ENCODE peak calls at places on chromosomes 4 and X, in six cellular contexts. One of them, this sample, is unnamed.
A peak's percentile ranks its signal among the peaks of the same experiment; 100 is the strongest.

GRCh38 chr4:83561381-83561780 is 25.5 kb downstream of the GPAT3 start:
- DNase-seq in cardiac muscle cell: peak; percentile 64
- DNase-seq in stomach: peak; percentile 38
- DNase-seq in PC-3: peak; percentile 75
- DNase-seq in uterus: no peak
- DNase-seq in endothelial cell of umbilical vein: peak; percentile 28
- DNase-seq in this sample: peak; percentile 33

GRCh38 chr4:92163348-92163747 is 140.4 kb upstream of the GRID2 start:
- DNase-seq in cardiac muscle cell: peak; percentile 6
- DNase-seq in stomach: no peak
- DNase-seq in PC-3: peak; percentile 42
- DNase-seq in uterus: no peak
- DNase-seq in endothelial cell of umbilical vein: peak; percentile 27
- DNase-seq in this sample: no peak

GRCh38 chrX:47807548-47807947 is 29.2 kb upstream of the ZNF81 start:
- DNase-seq in cardiac muscle cell: no peak
- DNase-seq in stomach: no peak
- DNase-seq in PC-3: no peak
- DNase-seq in uterus: no peak
- DNase-seq in endothelial cell of umbilical vein: no peak
- DNase-seq in this sample: no peak

GRCh38 chr4:156949373-156949814 is 22.2 kb downstream of the PDGFC start:
- DNase-seq in cardiac muscle cell: peak; percentile 79
- DNase-seq in stomach: no peak
- DNase-seq in PC-3: peak; percentile 88
- DNase-seq in uterus: no peak
- DNase-seq in endothelial cell of umbilical vein: peak; percentile 94
- DNase-seq in this sample: no peak

GRCh38 chr4:180164799-180165198 is 2078.4 kb upstream of the TENM3 start:
- DNase-seq in cardiac muscle cell: no peak
- DNase-seq in stomach: no peak
- DNase-seq in PC-3: peak; percentile 27
- DNase-seq in uterus: no peak
- DNase-seq in endothelial cell of umbilical vein: no peak
- DNase-seq in this sample: no peak

GRCh38 chrX:10007604-10008003 is 40.4 kb downstream of the CLDN34 start:
- DNase-seq in cardiac muscle cell: peak; percentile 45
- DNase-seq in stomach: no peak
- DNase-seq in PC-3: no peak
- DNase-seq in uterus: no peak
- DNase-seq in endothelial cell of umbilical vein: no peak
- DNase-seq in this sample: no peak

GRCh38 chr4:89067407-89067806 is 10.4 kb upstream of the FAM13A start:
- DNase-seq in cardiac muscle cell: no peak
- DNase-seq in stomach: no peak
- DNase-seq in PC-3: no peak
- DNase-seq in uterus: no peak
- DNase-seq in endothelial cell of umbilical vein: no peak
- DNase-seq in this sample: no peak

GRCh38 chr4:40482985-40483647 is 146.5 kb downstream of the RBM47 start:
- DNase-seq in cardiac muscle cell: no peak
- DNase-seq in stomach: no peak
- DNase-seq in PC-3: no peak
- DNase-seq in uterus: no peak
- DNase-seq in endothelial cell of umbilical vein: no peak
- DNase-seq in this sample: no peak

GRCh38 chrX:151393514-151393913 is 3.5 kb upstream of the VMA21 start:
- DNase-seq in cardiac muscle cell: no peak
- DNase-seq in stomach: no peak
- DNase-seq in PC-3: no peak
- DNase-seq in uterus: no peak
- DNase-seq in endothelial cell of umbilical vein: no peak
- DNase-seq in this sample: no peak

GRCh38 chr4:80006935-80007744 is 65.9 kb downstream of the ANTXR2 start:
- DNase-seq in cardiac muscle cell: peak; percentile 81
- DNase-seq in stomach: no peak
- DNase-seq in PC-3: no peak
- DNase-seq in uterus: no peak
- DNase-seq in endothelial cell of umbilical vein: peak; percentile 67
- DNase-seq in this sample: no peak

GRCh38 chr4:12459126-12459525 is 1025.0 kb downstream of the RAB28 start:
- DNase-seq in cardiac muscle cell: no peak
- DNase-seq in stomach: no peak
- DNase-seq in PC-3: no peak
- DNase-seq in uterus: no peak
- DNase-seq in endothelial cell of umbilical vein: no peak
- DNase-seq in this sample: no peak

GRCh38 chr4:89221175-89221867 is 86.3 kb downstream of the GPRIN3 start:
- DNase-seq in cardiac muscle cell: peak; percentile 39
- DNase-seq in stomach: no peak
- DNase-seq in PC-3: no peak
- DNase-seq in uterus: no peak
- DNase-seq in endothelial cell of umbilical vein: no peak
- DNase-seq in this sample: no peak

GRCh38 chr4:6256141-6256540 is 13.5 kb upstream of the WFS1 start:
- DNase-seq in cardiac muscle cell: no peak
- DNase-seq in stomach: no peak
- DNase-seq in PC-3: no peak
- DNase-seq in uterus: no peak
- DNase-seq in endothelial cell of umbilical vein: no peak
- DNase-seq in this sample: no peak

GRCh38 chrX:153492543-153492942 is 2.2 kb upstream of the BGN start:
- DNase-seq in cardiac muscle cell: no peak
- DNase-seq in stomach: no peak
- DNase-seq in PC-3: no peak
- DNase-seq in uterus: no peak
- DNase-seq in endothelial cell of umbilical vein: no peak
- DNase-seq in this sample: no peak

GRCh38 chrX:153493085-153493484 is 1.7 kb upstream of the BGN start:
- DNase-seq in cardiac muscle cell: no peak
- DNase-seq in stomach: no peak
- DNase-seq in PC-3: no peak
- DNase-seq in uterus: no peak
- DNase-seq in endothelial cell of umbilical vein: no peak
- DNase-seq in this sample: no peak

GRCh38 chrX:153494541-153495361 is at the start of gene BGN:
- DNase-seq in cardiac muscle cell: peak; percentile 82
- DNase-seq in stomach: no peak
- DNase-seq in PC-3: no peak
- DNase-seq in uterus: peak; percentile 63
- DNase-seq in endothelial cell of umbilical vein: peak; percentile 81
- DNase-seq in this sample: peak; percentile 83

GRCh38 chrX:153495362-153495751 is 577 bp downstream of the BGN start:
- DNase-seq in cardiac muscle cell: peak; percentile 62
- DNase-seq in stomach: no peak
- DNase-seq in PC-3: no peak
- DNase-seq in uterus: peak; percentile 55
- DNase-seq in endothelial cell of umbilical vein: no peak
- DNase-seq in this sample: peak; percentile 58

GRCh38 chrX:153494061-153494460 is 719 bp upstream of the BGN start:
- DNase-seq in cardiac muscle cell: no peak
- DNase-seq in stomach: no peak
- DNase-seq in PC-3: no peak
- DNase-seq in uterus: no peak
- DNase-seq in endothelial cell of umbilical vein: no peak
- DNase-seq in this sample: no peak
- H3K4me1 ChIP-seq in cardiac muscle cell: no peaks in the 10 kb centered on the region
- H3K4me1 ChIP-seq in stomach: no peaks in the 10 kb centered on the region
- H3K4me1 ChIP-seq in PC-3: no peaks in the 10 kb centered on the region
- H3K4me1 ChIP-seq in uterus: no peaks in the 10 kb centered on the region
- H3K4me1 ChIP-seq in endothelial cell of umbilical vein: peaks cover 39% of the 10 kb centered on the region
- H3K4me1 ChIP-seq in this sample: no peaks in the 10 kb centered on the region

GRCh38 chr4:1247811-1248261 is 1.1 kb downstream of the CTBP1 start:
- DNase-seq in cardiac muscle cell: peak; percentile 27
- DNase-seq in stomach: no peak
- DNase-seq in PC-3: no peak
- DNase-seq in uterus: no peak
- DNase-seq in endothelial cell of umbilical vein: no peak
- DNase-seq in this sample: no peak
- H3K4me1 ChIP-seq in cardiac muscle cell: peaks cover 14% of the 10 kb centered on the region
- H3K4me1 ChIP-seq in stomach: peaks cover 59% of the 10 kb centered on the region
- H3K4me1 ChIP-seq in PC-3: peaks cover 22% of the 10 kb centered on the region
- H3K4me1 ChIP-seq in uterus: peaks cover 8% of the 10 kb centered on the region
- H3K4me1 ChIP-seq in endothelial cell of umbilical vein: peaks cover 18% of the 10 kb centered on the region
- H3K4me1 ChIP-seq in this sample: peaks cover 51% of the 10 kb centered on the region

GRCh38 chrX:118350221-118350620 is 4.3 kb downstream of the WDR44 start:
- DNase-seq in cardiac muscle cell: peak; percentile 41
- DNase-seq in stomach: no peak
- DNase-seq in PC-3: no peak
- DNase-seq in uterus: no peak
- DNase-seq in endothelial cell of umbilical vein: peak; percentile 31
- DNase-seq in this sample: no peak
- H3K4me1 ChIP-seq in cardiac muscle cell: peaks cover 2% of the 10 kb centered on the region
- H3K4me1 ChIP-seq in stomach: no peaks in the 10 kb centered on the region
- H3K4me1 ChIP-seq in PC-3: peaks cover 20% of the 10 kb centered on the region
- H3K4me1 ChIP-seq in uterus: no peaks in the 10 kb centered on the region
- H3K4me1 ChIP-seq in endothelial cell of umbilical vein: peaks cover 40% of the 10 kb centered on the region
- H3K4me1 ChIP-seq in this sample: peaks cover 5% of the 10 kb centered on the region

GRCh38 chr4:142567620-142568451 is 278.3 kb downstream of the INPP4B start:
- DNase-seq in cardiac muscle cell: no peak
- DNase-seq in stomach: peak; percentile 35
- DNase-seq in PC-3: peak; percentile 13
- DNase-seq in uterus: no peak
- DNase-seq in endothelial cell of umbilical vein: no peak
- DNase-seq in this sample: no peak
- H3K4me1 ChIP-seq in cardiac muscle cell: peaks cover 14% of the 10 kb centered on the region
- H3K4me1 ChIP-seq in stomach: no peaks in the 10 kb centered on the region
- H3K4me1 ChIP-seq in PC-3: peaks cover 6% of the 10 kb centered on the region
- H3K4me1 ChIP-seq in uterus: no peaks in the 10 kb centered on the region
- H3K4me1 ChIP-seq in endothelial cell of umbilical vein: no peaks in the 10 kb centered on the region
- H3K4me1 ChIP-seq in this sample: peaks cover 21% of the 10 kb centered on the region

GRCh38 chrX:68433155-68433980 is at the start of gene OPHN1:
- DNase-seq in cardiac muscle cell: peak; percentile 86
- DNase-seq in stomach: peak; percentile 82
- DNase-seq in PC-3: peak; percentile 88
- DNase-seq in uterus: peak; percentile 77
- DNase-seq in endothelial cell of umbilical vein: peak; percentile 72
- DNase-seq in this sample: peak; percentile 85

GRCh38 chrX:68431836-68432235 is 1.5 kb downstream of the OPHN1 start:
- DNase-seq in cardiac muscle cell: no peak
- DNase-seq in stomach: no peak
- DNase-seq in PC-3: no peak
- DNase-seq in uterus: no peak
- DNase-seq in endothelial cell of umbilical vein: peak; percentile 41
- DNase-seq in this sample: no peak

GRCh38 chrX:68433981-68434299 is 645 bp upstream of the OPHN1 start:
- DNase-seq in cardiac muscle cell: no peak
- DNase-seq in stomach: no peak
- DNase-seq in PC-3: no peak
- DNase-seq in uterus: no peak
- DNase-seq in endothelial cell of umbilical vein: no peak
- DNase-seq in this sample: no peak

GRCh38 chrX:68429216-68429615 is 4.1 kb downstream of the OPHN1 start:
- DNase-seq in cardiac muscle cell: peak; percentile 19
- DNase-seq in stomach: no peak
- DNase-seq in PC-3: peak; percentile 77
- DNase-seq in uterus: no peak
- DNase-seq in endothelial cell of umbilical vein: no peak
- DNase-seq in this sample: no peak

GRCh38 chrX:68432648-68433047 is 647 bp downstream of the OPHN1 start:
- DNase-seq in cardiac muscle cell: no peak
- DNase-seq in stomach: no peak
- DNase-seq in PC-3: peak; percentile 31
- DNase-seq in uterus: no peak
- DNase-seq in endothelial cell of umbilical vein: peak; percentile 33
- DNase-seq in this sample: no peak
- H3K4me1 ChIP-seq in cardiac muscle cell: no peaks in the 10 kb centered on the region
- H3K4me1 ChIP-seq in stomach: no peaks in the 10 kb centered on the region
- H3K4me1 ChIP-seq in PC-3: peaks cover 39% of the 10 kb centered on the region
- H3K4me1 ChIP-seq in uterus: no peaks in the 10 kb centered on the region
- H3K4me1 ChIP-seq in endothelial cell of umbilical vein: peaks cover 9% of the 10 kb centered on the region
- H3K4me1 ChIP-seq in this sample: no peaks in the 10 kb centered on the region

GRCh38 chrX:136662104-136662503 is 14.1 kb downstream of the CD40LG start:
- DNase-seq in cardiac muscle cell: no peak
- DNase-seq in stomach: no peak
- DNase-seq in PC-3: no peak
- DNase-seq in uterus: no peak
- DNase-seq in endothelial cell of umbilical vein: no peak
- DNase-seq in this sample: no peak

GRCh38 chrX:136667446-136668168 is 19.6 kb downstream of the CD40LG start:
- DNase-seq in cardiac muscle cell: no peak
- DNase-seq in stomach: no peak
- DNase-seq in PC-3: no peak
- DNase-seq in uterus: no peak
- DNase-seq in endothelial cell of umbilical vein: no peak
- DNase-seq in this sample: no peak

GRCh38 chrX:136666088-136666487 is 18.1 kb downstream of the CD40LG start:
- DNase-seq in cardiac muscle cell: no peak
- DNase-seq in stomach: no peak
- DNase-seq in PC-3: no peak
- DNase-seq in uterus: no peak
- DNase-seq in endothelial cell of umbilical vein: no peak
- DNase-seq in this sample: no peak

GRCh38 chrX:136662976-136663375 is 15.0 kb downstream of the CD40LG start:
- DNase-seq in cardiac muscle cell: no peak
- DNase-seq in stomach: no peak
- DNase-seq in PC-3: no peak
- DNase-seq in uterus: no peak
- DNase-seq in endothelial cell of umbilical vein: no peak
- DNase-seq in this sample: no peak

DNA sequence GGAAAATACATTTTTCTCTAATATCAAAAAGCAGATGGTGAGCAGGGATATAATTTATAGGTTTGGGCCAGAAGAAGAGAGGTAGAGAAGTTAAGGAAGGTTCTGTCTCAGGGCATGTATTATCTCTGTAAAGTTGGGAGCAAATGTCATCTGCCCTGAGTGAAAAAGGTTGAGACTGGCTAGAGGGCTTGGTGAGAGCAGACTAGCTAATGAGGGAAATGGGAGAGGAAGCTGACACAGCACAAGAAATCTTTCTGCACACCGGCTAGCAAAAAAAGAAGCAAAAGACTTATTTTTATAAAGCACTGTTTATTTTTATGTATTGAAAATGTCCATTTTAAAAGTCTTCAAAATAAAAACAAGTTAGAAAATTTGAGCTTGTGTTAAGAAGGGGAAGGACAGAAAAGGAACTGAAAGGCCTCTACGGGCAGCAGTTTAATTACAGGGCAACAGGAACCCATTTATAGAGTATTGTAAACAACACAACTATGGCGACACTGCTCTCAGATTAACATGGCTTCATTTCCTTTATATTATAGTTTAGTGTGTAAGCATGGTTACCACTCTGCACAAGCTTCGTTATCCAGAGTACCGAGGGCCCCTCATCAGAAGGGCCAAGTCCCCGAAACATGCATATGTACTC is 17.4 kb downstream of the CD40LG start:
- DNase-seq in cardiac muscle cell: no peak
- DNase-seq in stomach: no peak
- DNase-seq in PC-3: no peak
- DNase-seq in uterus: no peak
- DNase-seq in endothelial cell of umbilical vein: no peak
- DNase-seq in this sample: no peak
- H3K4me1 ChIP-seq in cardiac muscle cell: no peaks in the 10 kb centered on the region
- H3K4me1 ChIP-seq in stomach: no peaks in the 10 kb centered on the region
- H3K4me1 ChIP-seq in PC-3: no peaks in the 10 kb centered on the region
- H3K4me1 ChIP-seq in uterus: no peaks in the 10 kb centered on the region
- H3K4me1 ChIP-seq in endothelial cell of umbilical vein: no peaks in the 10 kb centered on the region
- H3K4me1 ChIP-seq in this sample: no peaks in the 10 kb centered on the region

This sample was measured in tibial artery.